ENCODE peak calls at places on chromosomes 12 and 14, in four cellular contexts. K, O, T and S are unnamed samples.

GRCh38 chr12:129844662-129845061 is 59.2 kb downstream of the TMEM132D start:
- DNase-seq in K (no peak), T (no peak), O (peak; percentile 96), S (no peak)

GRCh38 chr14:93185333-93185688 is 194 bp downstream of the LYSET start:
- DNase-seq in O (no peak), T (peak; percentile 10), K (no peak), S (no peak)

GRCh38 chr12:6696690-6697583 is 3.7 kb downstream of the PIANP start:
- DNase-seq in T (no peak), K (peak; percentile 76), O (no peak), S (no peak)

GRCh38 chr12:97148941-97149559 is 242.0 kb downstream of the NEDD1 start:
- DNase-seq in T (peak; percentile 60), O (peak; percentile 27), K (peak; percentile 86), S (peak; percentile 55)

GRCh38 chr12:100601626-100602025 is 28.1 kb downstream of the GAS2L3 start:
- DNase-seq in T (no peak), O (no peak), K (no peak), S (no peak)

GRCh38 chr12:126770188-126770587 is 1496.8 kb upstream of the TMEM132C start:
- DNase-seq in T (no peak), K (no peak), O (no peak), S (no peak)

GRCh38 chr12:120047072-120047471 is 58.0 kb downstream of the BICDL1 start:
- DNase-seq in O (no peak), K (no peak), T (peak; percentile 36), S (no peak)

GRCh38 chr12:107349008-107349747 is 255.8 kb upstream of the CRY1 start:
- DNase-seq in T (peak; percentile 99), O (peak; percentile 96), K (no peak), S (no peak)

GRCh38 chr14:63175531-63175930 is 28.7 kb upstream of the RHOJ start:
- DNase-seq in O (peak; percentile 59), K (no peak), T (no peak), S (no peak)

GRCh38 chr12:58955849-58956248 is 35.5 kb upstream of the LRIG3 start:
- DNase-seq in T (no peak), K (no peak), O (no peak), S (no peak)

GRCh38 chr12:67077617-67078016 is 191.5 kb upstream of the CAND1 start:
- DNase-seq in O (peak; percentile 90), K (no peak), T (peak; percentile 88), S (no peak)

GRCh38 chr14:102516531-102517411 is 7.2 kb upstream of the ANKRD9 start:
- DNase-seq in T (peak; percentile 50), K (peak; percentile 93), O (no peak), S (no peak)

GRCh38 chr12:21527451-21528180 is 1.5 kb downstream of the SPX start:
- DNase-seq in O (peak; percentile 60), T (peak; percentile 48), K (peak; percentile 88), S (peak; percentile 63)

GRCh38 chr12:113262710-113263109 is 41.4 kb downstream of the TPCN1 start:
- DNase-seq in O (no peak), K (no peak), T (no peak), S (no peak)

GRCh38 chr14:90544566-90544965 is 147.7 kb downstream of the CALM1 start:
- DNase-seq in O (no peak), T (no peak), K (peak; percentile 38), S (no peak)

GRCh38 chr12:128976120-128976519 is 122.8 kb downstream of the GLT1D1 start:
- DNase-seq in T (peak; percentile 13), K (no peak), O (no peak), S (peak; percentile 72)

GRCh38 chr12:86260183-86260582 is 4.0 kb upstream of the MGAT4C start:
- DNase-seq in O (no peak), T (no peak), K (no peak), S (no peak)

GRCh38 chr12:30985814-30986452 is 59.4 kb downstream of the TSPAN11 start:
- DNase-seq in K (no peak), T (peak; percentile 69), O (peak; percentile 26), S (peak; percentile 73)

GRCh38 chr12:118359541-118359915 is 13.2 kb downstream of the TAOK3 start:
- DNase-seq in T (no peak), K (no peak), O (no peak), S (no peak)

GRCh38 chr12:115451785-115452736 is 768.1 kb upstream of the TBX3 start:
- DNase-seq in T (peak; percentile 42), O (peak; percentile 37), K (no peak), S (no peak)

GRCh38 chr12:124780752-124781685 is 82.6 kb downstream of the SCARB1 start:
- DNase-seq in K (no peak), O (no peak), T (no peak), S (no peak)

GRCh38 chr12:60977966-60978365 is 1282.2 kb upstream of the USP15 start:
- DNase-seq in O (no peak), K (no peak), T (peak; percentile 24), S (no peak)

GRCh38 chr14:92490239-92490959 is 23.2 kb upstream of the RIN3 start:
- DNase-seq in T (no peak), K (peak; percentile 59), O (no peak), S (peak; percentile 44)

GRCh38 chr14:52380294-52380693 is 66.2 kb downstream of the PTGER2 start:
- DNase-seq in O (peak; percentile 71), K (no peak), T (peak; percentile 61), S (no peak)

GRCh38 chr14:100840286-100840685 is 14.4 kb downstream of the MEG3 start:
- DNase-seq in O (no peak), K (peak; percentile 23), T (no peak), S (no peak)

GRCh38 chr12:7642876-7643309 is 22.8 kb downstream of the APOBEC1 start:
- DNase-seq in O (peak; percentile 1), T (peak; percentile 42), K (no peak), S (no peak)

GRCh38 chr12:80622271-80622670 is 85.2 kb upstream of the MYF6 start:
- DNase-seq in K (no peak), O (peak; percentile 16), T (peak; percentile 42), S (no peak)

GRCh38 chr14:91376547-91377477 is 40.8 kb downstream of the CCDC88C start:
- DNase-seq in T (no peak), O (no peak), K (no peak), S (no peak)

GRCh38 chr14:79596531-79596930 is 614.8 kb downstream of the DIO2 start:
- DNase-seq in O (peak; percentile 95), K (no peak), T (peak; percentile 56), S (no peak)

GRCh38 chr12:62866451-62867082 is 68.4 kb downstream of the PPM1H start:
- DNase-seq in O (peak; percentile 91), K (no peak), T (peak; percentile 81), S (no peak)
- H3K27ac ChIP-seq in O (peak overlapping the region; percentile 60), K (no peak overlapping the region), T (peak overlapping the region; percentile 42), S (peak overlapping the region; percentile 60)

GRCh38 chr14:75800792-75801191 is 139.7 kb downstream of the TTLL5 start:
- DNase-seq in O (no peak), T (peak; percentile 34), K (no peak), S (no peak)
- TF ChIP-seq CTCF in O (no peak), T (peak; percentile 64), K (no peak), S (no peak)

GRCh38 chr14:104972301-104973211 is 5.6 kb downstream of the AHNAK2 start:
- DNase-seq in T (peak; percentile 97), O (peak; percentile 59), K (peak; percentile 71), S (no peak)

GRCh38 chr14:104973215-104974145 is 4.7 kb downstream of the AHNAK2 start:
- DNase-seq in T (peak; percentile 99), O (peak; percentile 97), K (peak; percentile 72), S (peak; percentile 63)

GRCh38 chr14:104969741-104970230 is 8.4 kb downstream of the AHNAK2 start:
- DNase-seq in O (no peak), T (no peak), K (peak; percentile 57), S (no peak)

GRCh38 chr14:104970231-104971068 is 7.7 kb downstream of the AHNAK2 start:
- DNase-seq in O (peak; percentile 92), K (peak; percentile 67), T (peak; percentile 86), S (no peak)

DNA sequence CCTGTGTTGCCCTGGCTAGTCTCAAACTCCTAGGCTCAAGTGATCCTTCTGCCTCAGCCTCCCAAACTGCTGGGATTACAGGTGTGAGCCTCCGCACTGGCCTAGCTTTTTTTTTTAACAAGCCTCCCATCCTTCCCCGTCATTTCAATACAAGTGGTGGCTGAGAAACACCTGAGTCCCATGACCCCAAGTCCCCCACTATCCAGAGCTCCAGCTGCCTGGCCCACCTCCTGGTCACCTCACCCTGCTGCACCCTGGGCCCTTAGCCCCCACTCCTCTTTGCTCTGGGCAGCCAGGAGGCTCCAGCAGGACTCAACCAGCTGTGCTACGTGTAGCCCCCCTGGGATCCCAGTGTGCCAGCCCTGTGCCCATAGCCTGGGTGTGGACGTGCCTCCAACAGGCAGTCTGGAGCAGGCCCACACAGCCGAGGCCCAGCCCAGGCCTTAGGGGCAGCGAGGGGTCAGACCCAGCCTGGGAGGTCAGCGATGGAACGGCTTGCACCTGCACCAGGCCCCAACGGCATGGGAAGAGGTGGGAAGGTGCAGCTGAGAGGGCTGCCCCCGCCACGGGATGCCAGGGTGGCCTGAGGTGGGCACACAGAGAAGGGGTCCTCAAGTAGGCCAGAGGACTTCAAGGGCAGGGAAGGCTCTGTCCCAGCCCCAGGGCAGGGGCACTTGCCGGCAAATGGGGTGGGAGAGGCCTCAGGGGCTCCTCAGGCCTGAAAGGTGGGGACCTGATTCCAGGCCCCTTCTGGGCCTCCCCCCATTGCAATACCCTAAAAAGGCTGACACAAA is 6.5 kb downstream of the AHNAK2 start:
- DNase-seq in T (no peak), O (no peak), K (peak; percentile 62), S (no peak)
- H3K4me3 ChIP-seq in T (peak overlapping the region; percentile 35), O (no peak overlapping the region), K (no peak overlapping the region), S (no peak overlapping the region)

DNA sequence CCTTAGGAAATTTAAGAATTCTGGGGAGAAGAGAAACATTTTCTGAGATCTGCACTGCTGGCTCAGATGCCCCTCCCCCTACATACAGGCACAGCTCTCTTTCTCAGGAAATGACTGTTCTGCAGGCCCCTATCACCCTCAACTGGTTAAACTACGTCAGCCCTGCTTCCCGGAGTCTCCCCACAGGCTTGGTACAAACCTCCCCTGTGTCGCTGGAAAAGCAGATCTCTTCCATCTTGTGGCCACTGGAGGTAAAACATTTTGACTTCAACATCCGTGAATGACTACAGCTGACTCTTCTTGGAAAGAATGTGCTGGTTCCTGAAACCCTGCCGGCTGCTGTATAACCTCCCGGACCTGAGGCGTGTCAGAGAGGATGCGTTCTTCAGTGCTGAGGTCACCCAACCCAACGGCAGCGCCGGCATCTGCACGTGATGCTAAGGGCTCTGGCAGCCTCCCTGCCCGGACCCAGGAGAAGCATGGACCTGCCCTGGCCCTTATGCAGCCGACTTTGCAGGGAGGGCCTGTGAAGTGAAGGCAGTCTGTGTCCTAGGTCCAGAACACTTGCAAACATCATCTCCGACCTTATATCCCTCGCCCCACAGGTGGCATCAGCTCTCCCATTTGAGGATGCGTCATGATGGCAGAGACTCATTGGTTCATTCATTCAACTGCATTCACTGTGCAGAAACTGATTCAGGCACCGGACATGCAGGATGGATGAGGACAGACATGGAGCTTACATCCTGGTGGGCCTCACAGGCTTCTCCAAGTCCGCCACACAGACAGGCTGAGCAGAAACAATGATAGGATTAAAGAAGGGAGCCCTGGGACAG is 129.2 kb downstream of the GCH1 start:
- DNase-seq in K (peak; percentile 84), O (peak; percentile 100), T (peak; percentile 100), S (no peak)
- H3K27ac ChIP-seq in K (peak overlapping the region; percentile 66), O (peak overlapping the region; percentile 98), T (peak overlapping the region; percentile 85), S (peak overlapping the region; percentile 83)